ENCODE peak calls at places on chromosomes 13 and 19, in six cellular contexts. One of them, this sample, is unnamed.
A peak's percentile ranks its signal among the peaks of the same experiment; 100 is the strongest.

GRCh38 chr13:22926176-22927007 is 254.4 kb upstream of the SGCG start:
- DNase-seq in epithelial cell of proximal tubule: no peak
- DNase-seq in stimulated activated CD4-positive, alpha-beta T cell treated with anti-CD3 and anti-CD28 coated beads, Interleukin-12 subunit alpha, Interleukin-12 subunit beta, amount 100 ng/mL, for 4 hours: no peak
- DNase-seq in BE2C: no peak
- DNase-seq in activated T-helper 9 cell treated with anti-CD3 and anti-CD28 coated beads, Interleukin-2, amount 50 U/mL, for 16 hours: no peak
- DNase-seq in iris pigment epithelial cell: peak; percentile 24
- DNase-seq in this sample: no peak

GRCh38 chr13:50589139-50589538 is 254.4 kb downstream of the DLEU7 start:
- DNase-seq in BE2C: peak; percentile 23
- DNase-seq in epithelial cell of proximal tubule: peak; percentile 22
- DNase-seq in stimulated activated CD4-positive, alpha-beta T cell treated with anti-CD3 and anti-CD28 coated beads, Interleukin-12 subunit alpha, Interleukin-12 subunit beta, amount 100 ng/mL, for 4 hours: no peak
- DNase-seq in activated T-helper 9 cell treated with anti-CD3 and anti-CD28 coated beads, Interleukin-2, amount 50 U/mL, for 16 hours: no peak
- DNase-seq in iris pigment epithelial cell: peak; percentile 94
- DNase-seq in this sample: no peak

GRCh38 chr13:69077267-69077666 is 1030.4 kb upstream of the ATXN8OS start:
- DNase-seq in epithelial cell of proximal tubule: no peak
- DNase-seq in stimulated activated CD4-positive, alpha-beta T cell treated with anti-CD3 and anti-CD28 coated beads, Interleukin-12 subunit alpha, Interleukin-12 subunit beta, amount 100 ng/mL, for 4 hours: no peak
- DNase-seq in activated T-helper 9 cell treated with anti-CD3 and anti-CD28 coated beads, Interleukin-2, amount 50 U/mL, for 16 hours: no peak
- DNase-seq in iris pigment epithelial cell: no peak
- DNase-seq in BE2C: no peak
- DNase-seq in this sample: no peak

GRCh38 chr19:29858000-29858596 is 46.3 kb downstream of the CCNE1 start:
- DNase-seq in epithelial cell of proximal tubule: no peak
- DNase-seq in stimulated activated CD4-positive, alpha-beta T cell treated with anti-CD3 and anti-CD28 coated beads, Interleukin-12 subunit alpha, Interleukin-12 subunit beta, amount 100 ng/mL, for 4 hours: peak; percentile 29
- DNase-seq in BE2C: peak; percentile 43
- DNase-seq in activated T-helper 9 cell treated with anti-CD3 and anti-CD28 coated beads, Interleukin-2, amount 50 U/mL, for 16 hours: no peak
- DNase-seq in iris pigment epithelial cell: no peak
- DNase-seq in this sample: no peak

GRCh38 chr19:53849237-53849676 is 18.4 kb upstream of the MYADM start:
- DNase-seq in iris pigment epithelial cell: peak; percentile 67
- DNase-seq in BE2C: no peak
- DNase-seq in epithelial cell of proximal tubule: no peak
- DNase-seq in activated T-helper 9 cell treated with anti-CD3 and anti-CD28 coated beads, Interleukin-2, amount 50 U/mL, for 16 hours: no peak
- DNase-seq in stimulated activated CD4-positive, alpha-beta T cell treated with anti-CD3 and anti-CD28 coated beads, Interleukin-12 subunit alpha, Interleukin-12 subunit beta, amount 100 ng/mL, for 4 hours: no peak
- DNase-seq in this sample: no peak

GRCh38 chr19:751501-752341 is 809 bp downstream of the MISP start:
- DNase-seq in epithelial cell of proximal tubule: no peak
- DNase-seq in stimulated activated CD4-positive, alpha-beta T cell treated with anti-CD3 and anti-CD28 coated beads, Interleukin-12 subunit alpha, Interleukin-12 subunit beta, amount 100 ng/mL, for 4 hours: no peak
- DNase-seq in iris pigment epithelial cell: peak; percentile 85
- DNase-seq in activated T-helper 9 cell treated with anti-CD3 and anti-CD28 coated beads, Interleukin-2, amount 50 U/mL, for 16 hours: no peak
- DNase-seq in BE2C: no peak
- DNase-seq in this sample: no peak

GRCh38 chr19:36488816-36489138 is 584 bp downstream of the ZNF566 start:
- DNase-seq in epithelial cell of proximal tubule: no peak
- DNase-seq in activated T-helper 9 cell treated with anti-CD3 and anti-CD28 coated beads, Interleukin-2, amount 50 U/mL, for 16 hours: peak; percentile 28
- DNase-seq in BE2C: peak; percentile 49
- DNase-seq in stimulated activated CD4-positive, alpha-beta T cell treated with anti-CD3 and anti-CD28 coated beads, Interleukin-12 subunit alpha, Interleukin-12 subunit beta, amount 100 ng/mL, for 4 hours: peak; percentile 31
- DNase-seq in iris pigment epithelial cell: no peak
- DNase-seq in this sample: no peak

GRCh38 chr19:57465680-57466381 is 8.9 kb upstream of the VN1R1 start:
- DNase-seq in iris pigment epithelial cell: peak; percentile 3
- DNase-seq in stimulated activated CD4-positive, alpha-beta T cell treated with anti-CD3 and anti-CD28 coated beads, Interleukin-12 subunit alpha, Interleukin-12 subunit beta, amount 100 ng/mL, for 4 hours: no peak
- DNase-seq in activated T-helper 9 cell treated with anti-CD3 and anti-CD28 coated beads, Interleukin-2, amount 50 U/mL, for 16 hours: no peak
- DNase-seq in BE2C: peak; percentile 36
- DNase-seq in epithelial cell of proximal tubule: no peak
- DNase-seq in this sample: no peak

GRCh38 chr13:60583196-60583908 is 186.3 kb downstream of the TDRD3 start:
- DNase-seq in activated T-helper 9 cell treated with anti-CD3 and anti-CD28 coated beads, Interleukin-2, amount 50 U/mL, for 16 hours: no peak
- DNase-seq in iris pigment epithelial cell: peak; percentile 62
- DNase-seq in stimulated activated CD4-positive, alpha-beta T cell treated with anti-CD3 and anti-CD28 coated beads, Interleukin-12 subunit alpha, Interleukin-12 subunit beta, amount 100 ng/mL, for 4 hours: no peak
- DNase-seq in epithelial cell of proximal tubule: no peak
- DNase-seq in BE2C: no peak
- DNase-seq in this sample: no peak

GRCh38 chr19:9644472-9644871 is 23.4 kb upstream of the ZNF561 start:
- DNase-seq in epithelial cell of proximal tubule: no peak
- DNase-seq in stimulated activated CD4-positive, alpha-beta T cell treated with anti-CD3 and anti-CD28 coated beads, Interleukin-12 subunit alpha, Interleukin-12 subunit beta, amount 100 ng/mL, for 4 hours: no peak
- DNase-seq in activated T-helper 9 cell treated with anti-CD3 and anti-CD28 coated beads, Interleukin-2, amount 50 U/mL, for 16 hours: no peak
- DNase-seq in iris pigment epithelial cell: no peak
- DNase-seq in BE2C: no peak
- DNase-seq in this sample: no peak

GRCh38 chr13:111046590-111047141 is 68.4 kb upstream of the ARHGEF7 start:
- DNase-seq in stimulated activated CD4-positive, alpha-beta T cell treated with anti-CD3 and anti-CD28 coated beads, Interleukin-12 subunit alpha, Interleukin-12 subunit beta, amount 100 ng/mL, for 4 hours: no peak
- DNase-seq in epithelial cell of proximal tubule: no peak
- DNase-seq in activated T-helper 9 cell treated with anti-CD3 and anti-CD28 coated beads, Interleukin-2, amount 50 U/mL, for 16 hours: no peak
- DNase-seq in iris pigment epithelial cell: peak; percentile 58
- DNase-seq in BE2C: no peak
- DNase-seq in this sample: no peak

GRCh38 chr13:110005563-110005962 is 219.2 kb upstream of the IRS2 start:
- DNase-seq in BE2C: no peak
- DNase-seq in stimulated activated CD4-positive, alpha-beta T cell treated with anti-CD3 and anti-CD28 coated beads, Interleukin-12 subunit alpha, Interleukin-12 subunit beta, amount 100 ng/mL, for 4 hours: no peak
- DNase-seq in iris pigment epithelial cell: no peak
- DNase-seq in epithelial cell of proximal tubule: no peak
- DNase-seq in activated T-helper 9 cell treated with anti-CD3 and anti-CD28 coated beads, Interleukin-2, amount 50 U/mL, for 16 hours: no peak
- DNase-seq in this sample: no peak

GRCh38 chr19:46784262-46785053 is 3.9 kb downstream of the SLC1A5 start:
- DNase-seq in activated T-helper 9 cell treated with anti-CD3 and anti-CD28 coated beads, Interleukin-2, amount 50 U/mL, for 16 hours: peak; percentile 71
- DNase-seq in BE2C: peak; percentile 83
- DNase-seq in epithelial cell of proximal tubule: no peak
- DNase-seq in stimulated activated CD4-positive, alpha-beta T cell treated with anti-CD3 and anti-CD28 coated beads, Interleukin-12 subunit alpha, Interleukin-12 subunit beta, amount 100 ng/mL, for 4 hours: peak; percentile 54
- DNase-seq in iris pigment epithelial cell: peak; percentile 92
- DNase-seq in this sample: peak; percentile 51

GRCh38 chr19:55165952-55166529 is 372 bp downstream of the DNAAF3 start:
- DNase-seq in BE2C: peak; percentile 84
- DNase-seq in activated T-helper 9 cell treated with anti-CD3 and anti-CD28 coated beads, Interleukin-2, amount 50 U/mL, for 16 hours: no peak
- DNase-seq in epithelial cell of proximal tubule: no peak
- DNase-seq in stimulated activated CD4-positive, alpha-beta T cell treated with anti-CD3 and anti-CD28 coated beads, Interleukin-12 subunit alpha, Interleukin-12 subunit beta, amount 100 ng/mL, for 4 hours: peak; percentile 46
- DNase-seq in iris pigment epithelial cell: peak; percentile 83
- DNase-seq in this sample: peak; percentile 77

GRCh38 chr19:52190679-52191293 is 934 bp downstream of the PPP2R1A start:
- DNase-seq in activated T-helper 9 cell treated with anti-CD3 and anti-CD28 coated beads, Interleukin-2, amount 50 U/mL, for 16 hours: no peak
- DNase-seq in epithelial cell of proximal tubule: no peak
- DNase-seq in stimulated activated CD4-positive, alpha-beta T cell treated with anti-CD3 and anti-CD28 coated beads, Interleukin-12 subunit alpha, Interleukin-12 subunit beta, amount 100 ng/mL, for 4 hours: no peak
- DNase-seq in iris pigment epithelial cell: peak; percentile 52
- DNase-seq in BE2C: no peak
- DNase-seq in this sample: peak; percentile 2

GRCh38 chr13:35764359-35765015 is 288.0 kb upstream of the MAB21L1 start:
- DNase-seq in iris pigment epithelial cell: no peak
- DNase-seq in BE2C: no peak
- DNase-seq in epithelial cell of proximal tubule: no peak
- DNase-seq in activated T-helper 9 cell treated with anti-CD3 and anti-CD28 coated beads, Interleukin-2, amount 50 U/mL, for 16 hours: no peak
- DNase-seq in stimulated activated CD4-positive, alpha-beta T cell treated with anti-CD3 and anti-CD28 coated beads, Interleukin-12 subunit alpha, Interleukin-12 subunit beta, amount 100 ng/mL, for 4 hours: no peak
- DNase-seq in this sample: no peak

GRCh38 chr13:20494656-20495055 is 31.0 kb downstream of the CRYL1 start:
- DNase-seq in stimulated activated CD4-positive, alpha-beta T cell treated with anti-CD3 and anti-CD28 coated beads, Interleukin-12 subunit alpha, Interleukin-12 subunit beta, amount 100 ng/mL, for 4 hours: no peak
- DNase-seq in activated T-helper 9 cell treated with anti-CD3 and anti-CD28 coated beads, Interleukin-2, amount 50 U/mL, for 16 hours: no peak
- DNase-seq in epithelial cell of proximal tubule: no peak
- DNase-seq in BE2C: no peak
- DNase-seq in iris pigment epithelial cell: no peak
- DNase-seq in this sample: no peak

GRCh38 chr13:93361703-93362102 is 135.1 kb downstream of the GPC6 start:
- DNase-seq in BE2C: no peak
- DNase-seq in stimulated activated CD4-positive, alpha-beta T cell treated with anti-CD3 and anti-CD28 coated beads, Interleukin-12 subunit alpha, Interleukin-12 subunit beta, amount 100 ng/mL, for 4 hours: no peak
- DNase-seq in activated T-helper 9 cell treated with anti-CD3 and anti-CD28 coated beads, Interleukin-2, amount 50 U/mL, for 16 hours: no peak
- DNase-seq in iris pigment epithelial cell: no peak
- DNase-seq in epithelial cell of proximal tubule: no peak
- DNase-seq in this sample: no peak

GRCh38 chr13:110089815-110090214 is 217.1 kb downstream of the COL4A1 start:
- DNase-seq in activated T-helper 9 cell treated with anti-CD3 and anti-CD28 coated beads, Interleukin-2, amount 50 U/mL, for 16 hours: no peak
- DNase-seq in epithelial cell of proximal tubule: no peak
- DNase-seq in BE2C: no peak
- DNase-seq in stimulated activated CD4-positive, alpha-beta T cell treated with anti-CD3 and anti-CD28 coated beads, Interleukin-12 subunit alpha, Interleukin-12 subunit beta, amount 100 ng/mL, for 4 hours: no peak
- DNase-seq in iris pigment epithelial cell: no peak
- DNase-seq in this sample: no peak

GRCh38 chr13:20512042-20512683 is 13.5 kb downstream of the CRYL1 start:
- DNase-seq in epithelial cell of proximal tubule: no peak
- DNase-seq in BE2C: peak; percentile 65
- DNase-seq in activated T-helper 9 cell treated with anti-CD3 and anti-CD28 coated beads, Interleukin-2, amount 50 U/mL, for 16 hours: no peak
- DNase-seq in iris pigment epithelial cell: no peak
- DNase-seq in stimulated activated CD4-positive, alpha-beta T cell treated with anti-CD3 and anti-CD28 coated beads, Interleukin-12 subunit alpha, Interleukin-12 subunit beta, amount 100 ng/mL, for 4 hours: no peak
- DNase-seq in this sample: peak; percentile 17

GRCh38 chr19:42423462-42424344 is 3.5 kb downstream of the LIPE start:
- DNase-seq in epithelial cell of proximal tubule: peak; percentile 50
- DNase-seq in BE2C: peak; percentile 90
- DNase-seq in stimulated activated CD4-positive, alpha-beta T cell treated with anti-CD3 and anti-CD28 coated beads, Interleukin-12 subunit alpha, Interleukin-12 subunit beta, amount 100 ng/mL, for 4 hours: peak; percentile 93
- DNase-seq in activated T-helper 9 cell treated with anti-CD3 and anti-CD28 coated beads, Interleukin-2, amount 50 U/mL, for 16 hours: peak; percentile 91
- DNase-seq in iris pigment epithelial cell: peak; percentile 96
- DNase-seq in this sample: peak; percentile 78

GRCh38 chr13:39016789-39017188 is 21.1 kb downstream of the PROSER1 start:
- DNase-seq in BE2C: peak; percentile 22
- DNase-seq in epithelial cell of proximal tubule: no peak
- DNase-seq in iris pigment epithelial cell: peak; percentile 56
- DNase-seq in activated T-helper 9 cell treated with anti-CD3 and anti-CD28 coated beads, Interleukin-2, amount 50 U/mL, for 16 hours: no peak
- DNase-seq in stimulated activated CD4-positive, alpha-beta T cell treated with anti-CD3 and anti-CD28 coated beads, Interleukin-12 subunit alpha, Interleukin-12 subunit beta, amount 100 ng/mL, for 4 hours: no peak
- DNase-seq in this sample: peak; percentile 11

GRCh38 chr19:40771101-40771539 is 4.2 kb upstream of the MIA start:
- DNase-seq in BE2C: peak; percentile 26
- DNase-seq in epithelial cell of proximal tubule: no peak
- DNase-seq in activated T-helper 9 cell treated with anti-CD3 and anti-CD28 coated beads, Interleukin-2, amount 50 U/mL, for 16 hours: no peak
- DNase-seq in stimulated activated CD4-positive, alpha-beta T cell treated with anti-CD3 and anti-CD28 coated beads, Interleukin-12 subunit alpha, Interleukin-12 subunit beta, amount 100 ng/mL, for 4 hours: no peak
- DNase-seq in iris pigment epithelial cell: no peak
- DNase-seq in this sample: no peak

GRCh38 chr19:23596872-23597271 is 90.1 kb downstream of the ZNF675 start:
- DNase-seq in stimulated activated CD4-positive, alpha-beta T cell treated with anti-CD3 and anti-CD28 coated beads, Interleukin-12 subunit alpha, Interleukin-12 subunit beta, amount 100 ng/mL, for 4 hours: no peak
- DNase-seq in iris pigment epithelial cell: no peak
- DNase-seq in epithelial cell of proximal tubule: no peak
- DNase-seq in activated T-helper 9 cell treated with anti-CD3 and anti-CD28 coated beads, Interleukin-2, amount 50 U/mL, for 16 hours: no peak
- DNase-seq in BE2C: no peak
- DNase-seq in this sample: no peak

GRCh38 chr19:46015080-46015960 is 7.5 kb downstream of the PGLYRP1 start:
- DNase-seq in iris pigment epithelial cell: peak; percentile 35
- DNase-seq in stimulated activated CD4-positive, alpha-beta T cell treated with anti-CD3 and anti-CD28 coated beads, Interleukin-12 subunit alpha, Interleukin-12 subunit beta, amount 100 ng/mL, for 4 hours: peak; percentile 67
- DNase-seq in epithelial cell of proximal tubule: no peak
- DNase-seq in BE2C: peak; percentile 71
- DNase-seq in activated T-helper 9 cell treated with anti-CD3 and anti-CD28 coated beads, Interleukin-2, amount 50 U/mL, for 16 hours: peak; percentile 57
- DNase-seq in this sample: peak; percentile 53

GRCh38 chr13:30845297-30846214 is 60.5 kb upstream of the MEDAG start:
- DNase-seq in activated T-helper 9 cell treated with anti-CD3 and anti-CD28 coated beads, Interleukin-2, amount 50 U/mL, for 16 hours: no peak
- DNase-seq in stimulated activated CD4-positive, alpha-beta T cell treated with anti-CD3 and anti-CD28 coated beads, Interleukin-12 subunit alpha, Interleukin-12 subunit beta, amount 100 ng/mL, for 4 hours: no peak
- DNase-seq in BE2C: no peak
- DNase-seq in iris pigment epithelial cell: no peak
- DNase-seq in epithelial cell of proximal tubule: no peak
- DNase-seq in this sample: no peak

GRCh38 chr19:3471954-3472655 is 8.2 kb downstream of the SMIM24 start:
- DNase-seq in iris pigment epithelial cell: no peak
- DNase-seq in activated T-helper 9 cell treated with anti-CD3 and anti-CD28 coated beads, Interleukin-2, amount 50 U/mL, for 16 hours: no peak
- DNase-seq in BE2C: peak; percentile 50
- DNase-seq in stimulated activated CD4-positive, alpha-beta T cell treated with anti-CD3 and anti-CD28 coated beads, Interleukin-12 subunit alpha, Interleukin-12 subunit beta, amount 100 ng/mL, for 4 hours: peak; percentile 36
- DNase-seq in epithelial cell of proximal tubule: no peak
- DNase-seq in this sample: peak; percentile 50

GRCh38 chr19:14533450-14533849 is 4.1 kb downstream of the TECR start:
- DNase-seq in BE2C: no peak
- DNase-seq in stimulated activated CD4-positive, alpha-beta T cell treated with anti-CD3 and anti-CD28 coated beads, Interleukin-12 subunit alpha, Interleukin-12 subunit beta, amount 100 ng/mL, for 4 hours: no peak
- DNase-seq in iris pigment epithelial cell: no peak
- DNase-seq in epithelial cell of proximal tubule: no peak
- DNase-seq in activated T-helper 9 cell treated with anti-CD3 and anti-CD28 coated beads, Interleukin-2, amount 50 U/mL, for 16 hours: no peak
- DNase-seq in this sample: no peak

GRCh38 chr13:57739089-57739488 is 107.5 kb downstream of the PCDH17 start:
- DNase-seq in epithelial cell of proximal tubule: no peak
- DNase-seq in BE2C: no peak
- DNase-seq in iris pigment epithelial cell: no peak
- DNase-seq in activated T-helper 9 cell treated with anti-CD3 and anti-CD28 coated beads, Interleukin-2, amount 50 U/mL, for 16 hours: no peak
- DNase-seq in stimulated activated CD4-positive, alpha-beta T cell treated with anti-CD3 and anti-CD28 coated beads, Interleukin-12 subunit alpha, Interleukin-12 subunit beta, amount 100 ng/mL, for 4 hours: no peak
- DNase-seq in this sample: no peak

GRCh38 chr13:32947411-32947810 is 68.8 kb upstream of the KL start:
- DNase-seq in activated T-helper 9 cell treated with anti-CD3 and anti-CD28 coated beads, Interleukin-2, amount 50 U/mL, for 16 hours: no peak
- DNase-seq in epithelial cell of proximal tubule: no peak
- DNase-seq in iris pigment epithelial cell: no peak
- DNase-seq in stimulated activated CD4-positive, alpha-beta T cell treated with anti-CD3 and anti-CD28 coated beads, Interleukin-12 subunit alpha, Interleukin-12 subunit beta, amount 100 ng/mL, for 4 hours: no peak
- DNase-seq in BE2C: no peak
- DNase-seq in this sample: no peak

GRCh38 chr13:75180805-75181455 is 301.0 kb downstream of the TBC1D4 start:
- DNase-seq in BE2C: no peak
- DNase-seq in stimulated activated CD4-positive, alpha-beta T cell treated with anti-CD3 and anti-CD28 coated beads, Interleukin-12 subunit alpha, Interleukin-12 subunit beta, amount 100 ng/mL, for 4 hours: no peak
- DNase-seq in activated T-helper 9 cell treated with anti-CD3 and anti-CD28 coated beads, Interleukin-2, amount 50 U/mL, for 16 hours: no peak
- DNase-seq in iris pigment epithelial cell: peak; percentile 69
- DNase-seq in epithelial cell of proximal tubule: no peak
- DNase-seq in this sample: no peak

GRCh38 chr13:79530270-79530669 is 49.3 kb downstream of the NDFIP2 start:
- DNase-seq in epithelial cell of proximal tubule: no peak
- DNase-seq in activated T-helper 9 cell treated with anti-CD3 and anti-CD28 coated beads, Interleukin-2, amount 50 U/mL, for 16 hours: no peak
- DNase-seq in BE2C: no peak
- DNase-seq in stimulated activated CD4-positive, alpha-beta T cell treated with anti-CD3 and anti-CD28 coated beads, Interleukin-12 subunit alpha, Interleukin-12 subunit beta, amount 100 ng/mL, for 4 hours: no peak
- DNase-seq in iris pigment epithelial cell: no peak
- DNase-seq in this sample: no peak

GRCh38 chr13:99989376-99990044 is 7.9 kb downstream of the ZIC2 start:
- DNase-seq in BE2C: no peak
- DNase-seq in iris pigment epithelial cell: no peak
- DNase-seq in epithelial cell of proximal tubule: no peak
- DNase-seq in stimulated activated CD4-positive, alpha-beta T cell treated with anti-CD3 and anti-CD28 coated beads, Interleukin-12 subunit alpha, Interleukin-12 subunit beta, amount 100 ng/mL, for 4 hours: no peak
- DNase-seq in activated T-helper 9 cell treated with anti-CD3 and anti-CD28 coated beads, Interleukin-2, amount 50 U/mL, for 16 hours: no peak
- DNase-seq in this sample: no peak

GRCh38 chr19:30087381-30088138 is 145.5 kb downstream of the URI1 start:
- DNase-seq in BE2C: no peak
- DNase-seq in activated T-helper 9 cell treated with anti-CD3 and anti-CD28 coated beads, Interleukin-2, amount 50 U/mL, for 16 hours: no peak
- DNase-seq in stimulated activated CD4-positive, alpha-beta T cell treated with anti-CD3 and anti-CD28 coated beads, Interleukin-12 subunit alpha, Interleukin-12 subunit beta, amount 100 ng/mL, for 4 hours: no peak
- DNase-seq in iris pigment epithelial cell: no peak
- DNase-seq in epithelial cell of proximal tubule: no peak
- DNase-seq in this sample: no peak

GRCh38 chr19:54893406-54893805 is 12.5 kb upstream of the NCR1 start:
- DNase-seq in stimulated activated CD4-positive, alpha-beta T cell treated with anti-CD3 and anti-CD28 coated beads, Interleukin-12 subunit alpha, Interleukin-12 subunit beta, amount 100 ng/mL, for 4 hours: no peak
- DNase-seq in BE2C: no peak
- DNase-seq in iris pigment epithelial cell: no peak
- DNase-seq in epithelial cell of proximal tubule: no peak
- DNase-seq in activated T-helper 9 cell treated with anti-CD3 and anti-CD28 coated beads, Interleukin-2, amount 50 U/mL, for 16 hours: no peak
- DNase-seq in this sample: no peak

GRCh38 chr13:101875717-101876393 is 423.4 kb downstream of the ITGBL1 start:
- DNase-seq in iris pigment epithelial cell: peak; percentile 98
- DNase-seq in stimulated activated CD4-positive, alpha-beta T cell treated with anti-CD3 and anti-CD28 coated beads, Interleukin-12 subunit alpha, Interleukin-12 subunit beta, amount 100 ng/mL, for 4 hours: no peak
- DNase-seq in activated T-helper 9 cell treated with anti-CD3 and anti-CD28 coated beads, Interleukin-2, amount 50 U/mL, for 16 hours: no peak
- DNase-seq in BE2C: no peak
- DNase-seq in epithelial cell of proximal tubule: peak; percentile 12
- DNase-seq in this sample: no peak

GRCh38 chr13:32911506-32911905 is 104.7 kb upstream of the KL start:
- DNase-seq in iris pigment epithelial cell: peak; percentile 75
- DNase-seq in epithelial cell of proximal tubule: peak; percentile 26
- DNase-seq in activated T-helper 9 cell treated with anti-CD3 and anti-CD28 coated beads, Interleukin-2, amount 50 U/mL, for 16 hours: no peak
- DNase-seq in stimulated activated CD4-positive, alpha-beta T cell treated with anti-CD3 and anti-CD28 coated beads, Interleukin-12 subunit alpha, Interleukin-12 subunit beta, amount 100 ng/mL, for 4 hours: peak; percentile 3
- DNase-seq in BE2C: peak; percentile 46
- DNase-seq in this sample: no peak

GRCh38 chr19:42065051-42065450 is 5.0 kb downstream of the GRIK5 start:
- DNase-seq in iris pigment epithelial cell: no peak
- DNase-seq in epithelial cell of proximal tubule: no peak
- DNase-seq in stimulated activated CD4-positive, alpha-beta T cell treated with anti-CD3 and anti-CD28 coated beads, Interleukin-12 subunit alpha, Interleukin-12 subunit beta, amount 100 ng/mL, for 4 hours: no peak
- DNase-seq in BE2C: no peak
- DNase-seq in activated T-helper 9 cell treated with anti-CD3 and anti-CD28 coated beads, Interleukin-2, amount 50 U/mL, for 16 hours: no peak
- DNase-seq in this sample: no peak

GRCh38 chr19:13613447-13613846 is 107.2 kb upstream of the CACNA1A start:
- DNase-seq in activated T-helper 9 cell treated with anti-CD3 and anti-CD28 coated beads, Interleukin-2, amount 50 U/mL, for 16 hours: no peak
- DNase-seq in iris pigment epithelial cell: no peak
- DNase-seq in stimulated activated CD4-positive, alpha-beta T cell treated with anti-CD3 and anti-CD28 coated beads, Interleukin-12 subunit alpha, Interleukin-12 subunit beta, amount 100 ng/mL, for 4 hours: no peak
- DNase-seq in epithelial cell of proximal tubule: no peak
- DNase-seq in BE2C: no peak
- DNase-seq in this sample: no peak

This sample was measured in neural crest cell.